ENCODE peak calls at places on chromosome 22, in six cellular contexts. E is activated CD4-positive, CD25-positive, alpha-beta regulatory T cell; F is uterus; W is aorta; I is iris pigment epithelial cell; L is stimulated activated CD8-positive, alpha-beta memory T cell treated with anti-CD3 and anti-CD28 coated beads, Interleukin-4, amount 100 ng/mL, for 24 hours. G is an unnamed sample.
A peak's percentile ranks its signal among the peaks of the same experiment; 100 is the strongest.

GRCh38 chr22:43474161-43475101 is 62.6 kb downstream of the MPPED1 start:
- DNase-seq in E (no peak), W (peak; percentile 67), F (no peak), L (no peak), I (no peak), G (no peak)

GRCh38 chr22:33656808-33657628 is 263.3 kb downstream of the LARGE1 start:
- DNase-seq in F (peak; percentile 35), I (no peak), L (no peak), W (no peak), E (no peak), G (no peak)

GRCh38 chr22:23225724-23226496 is 45.6 kb downstream of the BCR start:
- DNase-seq in E (no peak), I (peak; percentile 54), L (no peak), W (peak; percentile 91), F (peak; percentile 44), G (no peak)

GRCh38 chr22:48347311-48347710 is 1480.4 kb downstream of the BRD1 start:
- DNase-seq in W (peak; percentile 30), L (no peak), I (no peak), E (no peak), F (no peak), G (no peak)

GRCh38 chr22:36571991-36572390 is 43.0 kb upstream of the EIF3D start:
- DNase-seq in W (no peak), L (no peak), F (no peak), I (no peak), E (no peak), G (no peak)

GRCh38 chr22:19776433-19777031 is 16.0 kb downstream of the TBX1 start:
- DNase-seq in W (no peak), F (no peak), E (no peak), I (no peak), L (no peak), G (no peak)

GRCh38 chr22:35622132-35622913 is 5.2 kb upstream of the MB start:
- DNase-seq in L (no peak), E (no peak), W (peak; percentile 70), I (no peak), F (peak; percentile 36), G (no peak)

GRCh38 chr22:44168206-44168605 is 12.5 kb upstream of the PARVG start:
- DNase-seq in L (no peak), W (no peak), I (no peak), E (no peak), F (no peak), G (no peak)